ENCODE peak calls at places on chromosomes 2 and 18, in four cellular contexts. G is adrenal gland, J is uterus, T is A549. A is an unnamed sample.
A peak's percentile ranks its signal among the peaks of the same experiment; 100 is the strongest.

GRCh38 chr2:7338961-7339360 is 421.7 kb downstream of the RNF144A start:
- DNase-seq in G (no peak), J (no peak), T (no peak), A (no peak)

GRCh38 chr2:10864888-10865551 is 46.7 kb upstream of the KCNF1 start:
- DNase-seq in J (no peak), T (no peak), G (peak; percentile 44), A (no peak)

GRCh38 chr2:23427350-23427749 is 42.4 kb downstream of the KLHL29 start:
- DNase-seq in T (no peak), J (no peak), G (no peak), A (no peak)

GRCh38 chr2:26768759-26769500 is 4.8 kb downstream of the SLC35F6 start:
- DNase-seq in T (peak; percentile 69), G (peak; percentile 88), J (peak; percentile 64), A (peak; percentile 30)

GRCh38 chr18:44901283-44901682 is 220.6 kb downstream of the SETBP1 start:
- DNase-seq in T (no peak), J (no peak), G (no peak), A (no peak)

GRCh38 chr2:182649316-182649715 is 66.7 kb upstream of the DNAJC10 start:
- DNase-seq in T (peak; percentile 57), J (no peak), G (no peak), A (no peak)

GRCh38 chr18:9209230-9209629 is 72.6 kb downstream of the ANKRD12 start:
- DNase-seq in J (no peak), G (no peak), T (no peak), A (no peak)

GRCh38 chr2:85537600-85538506 is 1.1 kb upstream of the MAT2A start:
- DNase-seq in G (peak; percentile 67), T (peak; percentile 56), J (peak; percentile 65), A (no peak)

GRCh38 chr2:227308784-227309183 is 16.3 kb upstream of the MFF start:
- DNase-seq in G (no peak), T (no peak), J (no peak), A (no peak)

GRCh38 chr2:162118166-162119031 is 33.6 kb downstream of the GCG start:
- DNase-seq in J (no peak), T (no peak), G (peak; percentile 44), A (no peak)

GRCh38 chr18:41134426-41134825 is 820.6 kb upstream of the PIK3C3 start:
- DNase-seq in J (no peak), T (no peak), G (no peak), A (no peak)

GRCh38 chr2:60054571-60055340 is 498.7 kb downstream of the BCL11A start:
- DNase-seq in T (no peak), G (no peak), J (no peak), A (no peak)

GRCh38 chr2:239947361-239948045 is 77.6 kb downstream of the NDUFA10 start:
- DNase-seq in G (peak; percentile 12), J (peak; percentile 20), T (no peak), A (no peak)

GRCh38 chr2:150485114-150485870 is 2.2 kb downstream of the RND3 start:
- DNase-seq in T (peak; percentile 80), J (peak; percentile 53), G (peak; percentile 84), A (no peak)

GRCh38 chr2:20650412-20650879 is 452 bp downstream of the HS1BP3 start:
- DNase-seq in G (peak; percentile 44), T (peak; percentile 34), J (no peak), A (no peak)

GRCh38 chr18:44514766-44515165 is 165.9 kb upstream of the SETBP1 start:
- DNase-seq in G (no peak), T (no peak), J (no peak), A (no peak)

GRCh38 chr18:54612237-54612636 is 21.2 kb downstream of the DYNAP start:
- DNase-seq in T (peak; percentile 29), G (no peak), J (no peak), A (no peak)

GRCh38 chr18:47912343-47912742 is 18.1 kb downstream of the SMAD2 start:
- DNase-seq in G (no peak), J (no peak), T (no peak), A (no peak)

GRCh38 chr2:200625958-200626363 is 40.1 kb downstream of the AOX1 start:
- DNase-seq in T (no peak), G (no peak), J (no peak), A (no peak)

GRCh38 chr2:237316339-237316738 is 97.6 kb downstream of the COL6A3 start:
- DNase-seq in G (no peak), J (no peak), T (no peak), A (no peak)

GRCh38 chr2:173713904-173714555 is 251.1 kb downstream of the SP3 start:
- DNase-seq in J (no peak), T (no peak), G (no peak), A (no peak)

GRCh38 chr2:55742996-55743395 is 49.4 kb upstream of the PNPT1 start:
- DNase-seq in J (no peak), G (no peak), T (no peak), A (no peak)

GRCh38 chr2:34003795-34004194 is 404.7 kb upstream of the FAM98A start:
- DNase-seq in G (no peak), J (no peak), T (no peak), A (no peak)

GRCh38 chr2:152433814-152434213 is 98.8 kb downstream of the FMNL2 start:
- DNase-seq in T (no peak), G (no peak), J (no peak), A (no peak)

DNA sequence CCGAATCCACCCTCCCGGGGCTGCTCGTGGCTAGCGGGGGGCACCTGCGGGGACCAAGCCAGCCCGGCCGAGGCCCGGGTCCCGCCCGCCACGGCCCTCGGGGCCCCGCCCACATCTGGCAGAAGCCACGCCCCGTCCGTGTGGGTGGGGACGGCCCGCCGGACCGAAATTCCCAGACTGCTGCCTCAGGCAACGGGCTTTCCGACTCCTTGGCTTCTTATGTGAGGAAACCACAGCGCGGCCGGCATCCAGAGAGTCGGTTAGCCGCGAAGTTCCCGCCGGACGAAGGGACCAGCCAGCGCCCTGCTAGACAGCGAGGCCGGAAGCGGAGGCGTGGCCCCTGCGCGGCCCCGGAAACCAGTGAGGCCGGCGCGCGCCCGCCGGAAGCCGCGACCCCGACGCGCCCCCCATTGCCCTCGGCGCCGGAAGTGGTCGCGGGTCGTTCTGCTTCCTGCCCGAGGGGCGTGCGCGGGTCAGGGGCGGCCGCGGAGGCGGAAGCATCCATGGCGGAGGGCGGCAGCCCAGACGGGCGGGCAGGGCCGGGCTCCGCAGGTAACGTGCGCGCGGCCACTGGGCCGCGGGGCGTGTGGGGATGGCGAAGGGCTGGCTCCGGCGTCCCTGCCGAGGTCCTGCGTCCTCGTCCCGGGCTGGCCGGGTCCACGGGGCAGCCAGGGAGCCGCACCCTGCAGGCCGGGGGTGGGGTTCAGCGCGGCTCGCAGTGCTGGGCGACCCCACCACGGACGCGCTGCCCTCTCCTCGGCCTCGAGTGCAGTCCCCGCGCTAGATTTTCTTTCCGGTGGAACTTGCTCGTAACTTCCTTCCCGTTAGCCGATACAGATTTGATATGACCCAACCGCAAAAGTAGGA is at the start of gene ASB1:
- DNase-seq in T (peak; percentile 76), J (peak; percentile 70), G (peak; percentile 64), A (peak; percentile 28)
- TF ChIP-seq POLR2A in T (peak; percentile 46), J (peak; percentile 58), G (no peak), A (peak; percentile 55)

GRCh38 chr2:241888641-241889040 is 19.1 kb downstream of the RTP5 start:
- DNase-seq in T (no peak), J (no peak), G (no peak), A (no peak)
- H3K4me3 ChIP-seq in T (no peak overlapping the region), J (no peak overlapping the region), G (no peak overlapping the region), A (no peak overlapping the region)

GRCh38 chr2:213231966-213232365 is 52.3 kb upstream of the SPAG16 start:
- DNase-seq in T (no peak), G (no peak), J (no peak), A (no peak)
- TF ChIP-seq POLR2A in T (no peak), G (no peak), J (no peak), A (no peak)

GRCh38 chr2:197307933-197308521 is 2.6 kb downstream of the ANKRD44 start:
- DNase-seq in T (no peak), G (no peak), J (no peak), A (no peak)
- H3K4me3 ChIP-seq in T (no peak overlapping the region), G (no peak overlapping the region), J (no peak overlapping the region), A (no peak overlapping the region)

DNA sequence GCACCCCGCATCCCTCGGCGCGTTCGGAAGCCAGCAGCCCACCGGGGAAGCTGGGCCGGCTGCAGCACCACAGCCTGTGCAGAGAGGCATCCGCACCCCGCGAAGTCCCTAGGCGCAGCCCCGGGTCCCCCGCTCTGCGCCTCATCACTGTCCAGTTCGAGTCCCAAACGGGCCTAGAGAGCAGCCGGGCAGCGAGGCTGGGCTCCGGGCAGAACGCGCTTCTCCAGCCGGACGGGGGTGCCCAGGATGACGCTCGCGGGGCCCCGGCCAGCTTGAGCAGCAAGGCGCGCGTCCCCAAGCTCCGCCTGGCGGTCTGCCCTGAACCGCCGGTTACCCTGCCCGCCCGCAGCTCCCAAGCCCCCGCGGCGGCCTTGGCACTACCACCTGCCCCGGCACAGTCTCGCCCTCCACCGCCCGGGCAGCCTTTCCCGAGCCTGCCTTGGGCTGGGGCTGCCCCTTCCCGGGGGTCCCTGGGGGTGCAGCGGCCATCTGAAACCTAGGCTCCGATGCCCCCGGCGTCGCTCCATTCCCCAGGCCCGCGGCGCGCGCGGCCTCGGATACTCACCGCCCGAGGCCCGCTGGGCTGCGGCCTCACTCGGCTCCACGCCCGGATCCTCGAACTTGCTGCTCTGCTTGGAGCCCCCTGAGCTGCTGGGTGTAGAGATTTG is 600 bp downstream of the SLC16A14 start:
- DNase-seq in G (peak; percentile 68), J (peak; percentile 35), T (peak; percentile 51), A (no peak)
- TF ChIP-seq POLR2A in G (no peak), J (no peak), T (no peak), A (no peak)

DNA sequence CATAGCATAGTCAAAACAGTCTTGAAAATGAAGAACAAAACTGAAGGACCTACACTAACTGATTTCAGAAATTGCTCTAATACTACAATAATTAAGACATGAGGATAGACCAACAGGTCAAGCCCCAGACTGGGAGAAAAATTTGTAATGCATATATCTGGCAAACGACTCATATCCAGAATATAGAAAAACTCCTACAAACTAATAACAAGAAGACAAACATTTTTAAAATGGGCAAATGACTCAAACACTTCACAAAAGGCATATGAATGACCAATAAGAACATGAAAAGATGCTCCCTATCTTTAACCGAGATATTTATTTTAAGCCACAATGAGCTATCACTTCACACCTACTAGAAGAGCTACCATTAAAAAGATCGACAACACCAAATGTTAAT is 14.2 kb downstream of the TGFBRAP1 start:
- DNase-seq in G (no peak), J (no peak), T (no peak), A (no peak)
- H3K4me3 ChIP-seq in G (no peak overlapping the region), J (no peak overlapping the region), T (no peak overlapping the region), A (no peak overlapping the region)

GRCh38 chr18:22110482-22110924 is 58.9 kb upstream of the GATA6 start:
- DNase-seq in T (peak; percentile 23), J (no peak), G (no peak), A (no peak)
- TF ChIP-seq POLR2A in T (no peak), J (no peak), G (no peak), A (no peak)